ENCODE peak calls at places on chromosomes 1 and 21, in seven cellular contexts. A is mucosa of descending colon, W is ovary, I is upper lobe of left lung, N is upper lobe of right lung, K is endodermal cell, L is fibroblast of lung. Q is an unnamed sample. For H3K4me1, the result is how much of the 10 kb centered on the place peaks cover.

GRCh38 chr1:5370321-5370720 is 621.9 kb downstream of the NPHP4 start:
- DNase-seq in W (no peak), N (no peak), A (no peak), L (no peak), K (no peak), I (no peak), Q (no peak)

GRCh38 chr1:229280921-229281320 is 10.0 kb downstream of the RAB4A start:
- DNase-seq in I (no peak), L (no peak), A (no peak), K (no peak), W (no peak), N (no peak), Q (no peak)

GRCh38 chr1:216723274-216723780 is at the start of gene ESRRG:
- DNase-seq in A (peak), I (peak), L (no peak), K (peak), N (peak), W (peak), Q (peak)

GRCh38 chr21:33732038-33732437 is 89.7 kb downstream of the ITSN1 start:
- DNase-seq in N (no peak), I (no peak), L (no peak), A (no peak), K (no peak), W (no peak), Q (no peak)

GRCh38 chr1:60972841-60973364 is 109.5 kb upstream of the NFIA start:
- DNase-seq in A (no peak), K (peak), W (no peak), I (no peak), L (peak), N (no peak), Q (no peak)

GRCh38 chr1:210792250-210792649 is 341.7 kb downstream of the KCNH1 start:
- DNase-seq in W (no peak), I (no peak), K (no peak), L (no peak), A (no peak), N (no peak), Q (no peak)

GRCh38 chr1:204628868-204629267 is 56.7 kb downstream of the LRRN2 start:
- DNase-seq in A (no peak), L (no peak), K (no peak), W (no peak), I (no peak), N (no peak), Q (no peak)

GRCh38 chr21:26167593-26167992 is 3.0 kb downstream of the APP start:
- DNase-seq in A (no peak), K (no peak), L (no peak), W (no peak), N (no peak), I (no peak), Q (no peak)

GRCh38 chr1:36092798-36093185 is 4.1 kb downstream of the ADPRS start:
- DNase-seq in I (no peak), W (no peak), K (no peak), L (no peak), N (no peak), A (no peak), Q (peak)

GRCh38 chr1:17892225-17892624 is 137.1 kb downstream of the ACTL8 start:
- DNase-seq in N (peak), W (no peak), A (no peak), I (no peak), L (no peak), K (peak), Q (peak)

GRCh38 chr1:2543543-2544092 is 12.6 kb upstream of the TNFRSF14 start:
- DNase-seq in K (no peak), L (peak), W (no peak), I (peak), N (no peak), A (peak), Q (no peak)

GRCh38 chr1:164748253-164748899 is 189.4 kb downstream of the PBX1 start:
- DNase-seq in N (no peak), W (no peak), K (no peak), L (peak), I (no peak), A (no peak), Q (no peak)

GRCh38 chr1:111515291-111516007 is 12.0 kb upstream of the ADORA3 start:
- DNase-seq in N (peak), W (peak), A (peak), I (peak), K (no peak), L (peak), Q (peak)

GRCh38 chr1:108559215-108560142 is at the start of gene EEIG2:
- DNase-seq in A (peak), W (peak), K (peak), L (peak), N (peak), I (peak), Q (peak)

GRCh38 chr1:238960071-238960470 is 426.3 kb upstream of the CHRM3 start:
- DNase-seq in K (no peak), I (no peak), N (no peak), L (peak), W (peak), A (no peak), Q (no peak)

GRCh38 chr1:117655220-117655577 is 49.4 kb downstream of the TENT5C start:
- DNase-seq in N (no peak), W (no peak), L (no peak), A (no peak), K (no peak), I (no peak), Q (no peak)

GRCh38 chr1:202658766-202659165 is 51.5 kb downstream of the SYT2 start:
- DNase-seq in N (no peak), A (no peak), W (no peak), L (no peak), K (no peak), I (no peak), Q (no peak)

GRCh38 chr1:172408958-172409357 is 11.5 kb upstream of the C1orf105 start:
- DNase-seq in I (no peak), L (no peak), W (no peak), N (no peak), K (no peak), A (no peak), Q (no peak)

GRCh38 chr1:181101581-181102226 is 13.2 kb downstream of the IER5 start:
- DNase-seq in W (no peak), K (peak), N (no peak), A (no peak), I (no peak), L (peak), Q (no peak)

GRCh38 chr21:38661296-38662223 is 144.2 kb upstream of the ETS2 start:
- DNase-seq in I (peak), L (peak), A (peak), K (peak), N (peak), W (peak), Q (peak)

GRCh38 chr1:23167353-23168078 is 1.1 kb downstream of the LUZP1 start:
- DNase-seq in W (peak), L (peak), N (peak), I (peak), K (peak), A (peak), Q (peak)

GRCh38 chr1:153617677-153618076 is 1.6 kb upstream of the S100A14 start:
- DNase-seq in N (no peak), A (peak), K (peak), W (peak), L (peak), I (no peak), Q (peak)

GRCh38 chr1:15011160-15011559 is 142.4 kb upstream of the TMEM51 start:
- DNase-seq in A (no peak), N (no peak), I (no peak), W (no peak), L (no peak), K (no peak), Q (no peak)

DNA sequence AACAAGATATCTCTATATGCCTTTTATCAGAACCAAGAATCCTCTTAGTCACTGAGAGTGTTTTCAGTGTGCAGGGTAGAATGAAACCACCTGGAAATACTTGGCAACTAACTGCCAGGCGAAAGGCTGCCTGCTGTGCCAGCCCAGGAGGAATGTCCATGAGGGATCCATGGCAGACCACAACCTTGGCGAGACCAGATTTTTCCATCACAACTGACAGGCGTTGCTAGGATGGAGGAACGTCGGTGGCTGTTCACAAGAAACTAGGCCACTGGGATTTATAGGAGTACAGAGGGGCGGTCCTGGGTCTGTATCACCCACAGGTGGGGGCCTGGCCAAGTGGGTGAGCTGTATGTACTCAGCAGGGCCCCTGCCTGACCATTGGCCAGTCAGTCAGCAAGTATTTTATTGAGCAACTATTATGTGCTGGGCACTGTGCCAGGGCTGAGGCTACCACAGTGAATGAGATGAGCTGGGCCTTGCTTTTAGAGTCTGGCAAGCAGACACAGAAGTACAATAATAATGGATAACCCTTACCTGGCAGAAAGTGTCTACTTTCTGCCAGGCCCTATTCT is 199.4 kb downstream of the FOXD2 start:
- DNase-seq in W (no peak), A (no peak), N (no peak), L (no peak), K (no peak), I (no peak), Q (no peak)
- H3K4me1 ChIP-seq in W (under half), A (under half), N (under half), L (under half), K (under half), I (under half), Q (under half)

GRCh38 chr1:45583264-45583665 is 576 bp upstream of the NASP start:
- DNase-seq in I (peak), K (peak), A (peak), W (peak), N (peak), L (peak), Q (peak)

GRCh38 chr1:45585110-45585426 is 1.2 kb downstream of the NASP start:
- DNase-seq in L (no peak), W (no peak), A (no peak), N (no peak), K (no peak), I (no peak), Q (no peak)

GRCh38 chr1:45584351-45585109 is 689 bp downstream of the NASP start:
- DNase-seq in I (peak), W (peak), A (peak), N (peak), L (peak), K (peak), Q (peak)

GRCh38 chr1:45585496-45586075 is 1.7 kb downstream of the NASP start:
- DNase-seq in N (no peak), K (no peak), W (no peak), A (no peak), L (no peak), I (no peak), Q (no peak)

DNA sequence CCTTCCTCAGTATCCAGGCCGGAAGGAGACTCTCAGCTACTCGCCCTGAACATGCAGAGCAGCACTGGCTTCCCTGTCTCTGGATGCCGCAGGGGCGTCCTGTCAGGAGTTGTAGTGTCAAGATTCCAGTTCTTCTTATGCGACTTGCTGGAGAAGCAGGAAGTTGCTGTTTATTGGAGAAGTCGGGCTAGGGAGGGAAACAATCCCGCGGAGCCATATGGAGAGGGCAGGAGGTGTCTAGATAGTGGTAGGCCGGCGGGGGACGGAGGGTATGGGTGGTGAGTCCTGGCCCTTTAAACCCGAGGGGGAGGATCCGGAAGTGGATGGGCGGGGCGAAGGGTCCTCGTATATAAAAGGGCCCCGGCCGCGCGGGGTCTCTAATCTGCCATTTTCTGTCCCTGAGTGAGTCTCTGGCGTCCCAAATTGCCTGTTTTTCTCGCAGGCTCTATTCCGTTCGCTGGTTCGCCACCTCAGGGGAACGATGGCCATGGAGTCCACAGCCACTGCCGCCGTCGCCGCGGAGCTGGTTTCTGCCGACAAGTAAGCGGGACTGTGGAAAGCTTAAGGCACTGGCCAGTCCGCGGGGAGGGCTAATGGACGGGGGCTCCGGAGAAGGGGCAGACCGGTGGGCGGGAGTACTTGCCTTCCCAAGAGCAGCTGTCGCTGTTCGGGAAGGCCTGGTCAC is at the start of gene NASP:
- DNase-seq in L (peak), N (peak), I (peak), K (peak), A (peak), W (peak), Q (peak)
- TF ChIP-seq CTCF in L (peak), N (no peak), I (no peak), K (no peak), A (no peak), W (no peak), Q (no peak)

GRCh38 chr21:30561957-30562356 is 843 bp upstream of the KRTAP19-7 start:
- DNase-seq in L (no peak), N (no peak), K (no peak), A (no peak), W (no peak), I (no peak), Q (no peak)

GRCh38 chr21:30563072-30563471 is 2.0 kb upstream of the KRTAP19-7 start:
- DNase-seq in K (no peak), L (no peak), I (no peak), N (no peak), A (no peak), W (no peak), Q (no peak)

GRCh38 chr21:30563630-30564029 is 2.5 kb upstream of the KRTAP19-7 start:
- DNase-seq in K (no peak), A (no peak), N (no peak), W (no peak), I (no peak), L (no peak), Q (no peak)

GRCh38 chr21:30561264-30561895 is at the start of gene KRTAP19-7:
- DNase-seq in A (no peak), L (no peak), W (no peak), N (no peak), K (no peak), I (no peak), Q (no peak)
- H3K4me1 ChIP-seq in A (under half), L (under half), W (under half), N (under half), K (under half), I (under half), Q (under half)

GRCh38 chr1:169348356-169349036 is 19.1 kb downstream of the NME7 start:
- DNase-seq in A (no peak), K (no peak), W (no peak), L (peak), N (no peak), I (no peak), Q (no peak)
- TF ChIP-seq CTCF in A (peak), K (peak), W (peak), L (peak), N (peak), I (peak), Q (peak)

Q was measured in spleen.